ENCODE peak calls at places on chromosomes 12 and 14, in ten cellular contexts. M is foreskin melanocyte, V is thyroid gland, H is HTR-8/SVneo, Y is GM10248, P is SJSA1, K is NCI-H345, F is T follicular helper cell, W is AG08395, I is skeletal muscle cell. E is an unnamed sample.
A peak's percentile ranks its signal among the peaks of the same experiment; 100 is the strongest.

GRCh38 chr12:104790296-104791125 is 167.6 kb downstream of the SLC41A2 start:
- DNase-seq in I (no peak), W (no peak), V (peak; percentile 42), K (no peak), P (no peak), F (peak; percentile 14), M (no peak), Y (peak; percentile 31), H (no peak), E (peak; percentile 13)

GRCh38 chr12:87140257-87140656 is 884.1 kb upstream of the MGAT4C start:
- DNase-seq in M (no peak), K (no peak), H (no peak), Y (no peak), I (peak; percentile 42), W (no peak), P (no peak), F (no peak), V (no peak), E (no peak)

GRCh38 chr12:102992720-102993119 is 35.2 kb downstream of the ASCL1 start:
- DNase-seq in F (no peak), K (no peak), H (no peak), V (no peak), M (no peak), P (no peak), Y (no peak), W (no peak), I (no peak), E (peak; percentile 32)

GRCh38 chr12:14896477-14897184 is 11.0 kb upstream of the MGP start:
- DNase-seq in M (no peak), P (no peak), W (peak; percentile 13), K (no peak), Y (no peak), V (no peak), I (peak; percentile 60), F (no peak), H (no peak), E (no peak)

GRCh38 chr12:53424626-53425514 is 1.2 kb downstream of the AMHR2 start:
- DNase-seq in M (no peak), F (no peak), Y (no peak), K (no peak), W (no peak), V (no peak), P (no peak), I (no peak), H (no peak), E (no peak)

GRCh38 chr12:26833692-26834168 is 736 bp upstream of the ITPR2 start:
- DNase-seq in Y (peak; percentile 63), V (peak; percentile 74), P (peak; percentile 59), M (no peak), W (no peak), K (no peak), I (no peak), F (no peak), H (no peak), E (no peak)

GRCh38 chr14:56194062-56194461 is 75.9 kb downstream of the PELI2 start:
- DNase-seq in P (no peak), W (no peak), F (no peak), M (no peak), V (no peak), Y (no peak), K (no peak), I (no peak), H (no peak), E (no peak)

GRCh38 chr12:58529897-58530296 is 390.4 kb downstream of the LRIG3 start:
- DNase-seq in K (no peak), P (peak; percentile 47), V (no peak), M (no peak), F (no peak), H (peak; percentile 59), I (peak; percentile 85), Y (no peak), W (peak; percentile 84), E (no peak)

GRCh38 chr14:74922752-74923401 is at the start of gene RPS6KL1:
- DNase-seq in M (peak; percentile 56), Y (peak; percentile 93), P (no peak), I (no peak), F (peak; percentile 52), H (peak; percentile 99), W (peak; percentile 97), K (peak; percentile 91), V (peak; percentile 90), E (no peak)

E was measured in GM12878.